ENCODE peak calls at places on chromosomes 16 and 17, in eight cellular contexts. Y is GM13977, J is A549, U is dorsolateral prefrontal cortex, X is stomach, P is cardiac muscle cell, O is astrocyte of the spinal cord, C is HFF-Myc. B is an unnamed sample.

GRCh38 chr16:77406680-77407079 is 28.2 kb downstream of the ADAMTS18 start:
- DNase-seq in J (no peak), C (no peak), O (peak; percentile 18), X (no peak), P (no peak), Y (no peak), U (no peak), B (no peak)

GRCh38 chr17:607341-608060 is 107.1 kb downstream of the VPS53 start:
- DNase-seq in C (no peak), X (no peak), J (no peak), U (no peak), P (no peak), O (no peak), Y (no peak), B (no peak)

GRCh38 chr16:57167951-57168350 is 17.9 kb downstream of the PSME3IP1 start:
- DNase-seq in O (peak; percentile 83), X (no peak), C (peak; percentile 50), Y (peak; percentile 59), P (peak; percentile 67), U (no peak), J (no peak), B (peak; percentile 50)

GRCh38 chr17:72976971-72977767 is 115.3 kb downstream of the SLC39A11 start:
- DNase-seq in X (peak; percentile 67), P (peak; percentile 66), C (no peak), Y (no peak), U (no peak), J (peak; percentile 65), O (peak; percentile 89), B (no peak)

GRCh38 chr16:66924527-66925321 is 611 bp downstream of the RRAD start:
- DNase-seq in Y (peak; percentile 79), P (peak; percentile 83), C (no peak), O (no peak), U (no peak), J (peak; percentile 81), X (peak; percentile 49), B (peak; percentile 90)

GRCh38 chr17:3544365-3544764 is 13.2 kb downstream of the TRPV3 start:
- DNase-seq in O (no peak), U (no peak), Y (no peak), C (no peak), X (no peak), P (no peak), J (no peak), B (no peak)

GRCh38 chr16:63361032-63361624 is 1324.9 kb upstream of the CDH8 start:
- DNase-seq in Y (peak; percentile 23), P (peak; percentile 62), J (peak; percentile 14), X (no peak), C (peak; percentile 30), O (peak; percentile 67), U (no peak), B (no peak)

GRCh38 chr17:47987240-47987835 is 16.4 kb downstream of the CDK5RAP3 start:
- DNase-seq in X (peak; percentile 73), C (no peak), U (no peak), O (no peak), Y (no peak), J (no peak), P (no peak), B (no peak)

GRCh38 chr16:66359811-66360608 is 6.5 kb upstream of the CDH5 start:
- DNase-seq in O (no peak), Y (no peak), U (no peak), P (no peak), J (no peak), X (no peak), C (no peak), B (no peak)

GRCh38 chr17:12566281-12567002 is 99.2 kb upstream of the MYOCD start:
- DNase-seq in J (no peak), O (no peak), C (no peak), U (no peak), P (peak; percentile 50), X (no peak), Y (no peak), B (no peak)

GRCh38 chr16:49575352-49576172 is 202.0 kb downstream of the C16orf78 start:
- DNase-seq in J (no peak), U (no peak), C (no peak), X (peak; percentile 35), O (no peak), P (peak; percentile 37), Y (peak; percentile 79), B (peak; percentile 61)

GRCh38 chr17:75048396-75048933 is 1.4 kb downstream of the KCTD2 start:
- DNase-seq in Y (no peak), X (peak; percentile 41), P (no peak), J (no peak), O (no peak), U (peak; percentile 64), C (no peak), B (no peak)

GRCh38 chr16:54118846-54119245 is 167.7 kb downstream of the IRX3 start:
- DNase-seq in Y (no peak), C (no peak), X (no peak), J (no peak), P (no peak), O (peak; percentile 8), U (no peak), B (no peak)

GRCh38 chr17:76246080-76247066 is 6.1 kb upstream of the RNF157 start:
- DNase-seq in J (no peak), P (peak; percentile 63), X (no peak), C (no peak), O (peak; percentile 52), Y (peak; percentile 87), U (no peak), B (no peak)

GRCh38 chr17:62717589-62718342 is 90.3 kb downstream of the MRC2 start:
- DNase-seq in X (no peak), P (no peak), C (no peak), Y (no peak), U (no peak), O (no peak), J (no peak), B (no peak)

GRCh38 chr17:21278304-21279197 is 6.0 kb upstream of the MAP2K3 start:
- DNase-seq in Y (no peak), O (no peak), J (no peak), P (no peak), C (no peak), X (peak; percentile 87), U (no peak), B (no peak)

GRCh38 chr16:77793417-77793816 is 5.1 kb downstream of the VAT1L start:
- DNase-seq in P (no peak), O (no peak), Y (no peak), C (no peak), X (no peak), U (no peak), J (no peak), B (no peak)

GRCh38 chr17:19573075-19573474 is 39.4 kb downstream of the SLC47A1 start:
- DNase-seq in U (no peak), X (no peak), O (peak; percentile 12), C (no peak), P (no peak), J (no peak), Y (no peak), B (no peak)

GRCh38 chr16:3283525-3284447 is 495 bp downstream of the ZNF263 start:
- DNase-seq in C (no peak), J (no peak), O (peak; percentile 4), X (no peak), U (no peak), P (no peak), Y (no peak), B (no peak)

GRCh38 chr17:51118330-51119195 is 2.1 kb downstream of the SPAG9 start:
- DNase-seq in P (no peak), J (no peak), Y (no peak), O (no peak), U (no peak), C (no peak), X (peak; percentile 76), B (no peak)

GRCh38 chr17:32947736-32948135 is 19.8 kb downstream of the TMEM98 start:
- DNase-seq in U (no peak), J (no peak), O (no peak), Y (no peak), P (no peak), X (no peak), C (no peak), B (no peak)

GRCh38 chr17:77451271-77451893 is 310.6 kb downstream of the SEC14L1 start:
- DNase-seq in P (peak; percentile 92), C (no peak), J (no peak), X (peak; percentile 81), U (peak; percentile 93), O (peak; percentile 87), Y (peak; percentile 74), B (peak; percentile 68)

GRCh38 chr17:11135819-11136218 is 105.2 kb upstream of the SHISA6 start:
- DNase-seq in Y (no peak), U (no peak), X (no peak), C (no peak), P (no peak), O (no peak), J (no peak), B (no peak)

GRCh38 chr16:85718153-85718477 is 29.4 kb upstream of the GINS2 start:
- DNase-seq in Y (no peak), J (no peak), U (no peak), P (no peak), X (no peak), O (no peak), C (no peak), B (no peak)
- TF ChIP-seq CTCF in Y (no peak), J (no peak), U (no peak), P (no peak), X (no peak), O (no peak), C (no peak), B (peak; percentile 18)

GRCh38 chr16:17331991-17332390 is 138.8 kb downstream of the XYLT1 start:
- DNase-seq in X (no peak), J (no peak), P (no peak), Y (no peak), C (no peak), U (no peak), O (no peak), B (no peak)
- TF ChIP-seq CTCF in X (no peak), J (no peak), P (no peak), Y (no peak), C (no peak), U (no peak), O (no peak), B (no peak)

DNA sequence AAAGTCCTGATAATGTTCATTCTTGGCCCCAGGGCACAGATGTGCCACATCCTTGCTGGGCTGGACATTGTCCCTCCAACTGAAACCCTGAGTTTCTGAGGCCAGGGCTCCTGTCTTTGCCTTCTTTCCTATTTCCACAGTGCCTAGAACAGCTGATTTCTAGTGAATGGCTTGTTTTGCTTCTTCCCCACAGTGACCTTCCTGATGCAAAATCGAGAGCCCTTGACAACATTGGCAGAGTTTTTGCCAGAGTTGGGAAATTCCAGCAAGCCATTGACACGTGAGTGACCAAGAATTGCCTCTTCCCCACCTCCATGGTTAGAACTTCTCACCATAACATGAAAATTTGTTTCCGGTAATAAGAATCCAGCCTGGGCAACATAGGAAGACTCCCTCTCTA is 14.5 kb downstream of the ODAD4 start:
- DNase-seq in U (no peak), X (no peak), J (no peak), P (no peak), Y (no peak), O (no peak), C (no peak), B (no peak)
- TF ChIP-seq CTCF in U (no peak), X (no peak), J (no peak), P (no peak), Y (no peak), O (no peak), C (no peak), B (no peak)

GRCh38 chr16:6684076-6684673 is 648.5 kb upstream of the RBFOX1 start:
- DNase-seq in O (no peak), J (peak; percentile 3), P (peak; percentile 47), U (no peak), X (no peak), C (no peak), Y (no peak), B (no peak)
- TF ChIP-seq CTCF in O (no peak), J (peak; percentile 52), P (no peak), U (peak; percentile 65), X (no peak), C (peak; percentile 11), Y (peak; percentile 53), B (no peak)

B was measured in B cell.